ENCODE peak calls at places on chromosomes 16 and 17, in five cellular contexts. V is kidney, P is NCI-H1105, G is neural crest cell, D is NCI-H2081. L is an unnamed sample.

GRCh38 chr17:57834146-57834741 is 15.6 kb downstream of the MRPS23 start:
- DNase-seq in V (peak), G (no peak), P (peak), D (peak), L (no peak)

GRCh38 chr17:73420897-73421296 is 109.1 kb upstream of the CDC42EP4 start:
- DNase-seq in D (no peak), P (no peak), V (peak), G (no peak), L (no peak)

GRCh38 chr17:66593116-66593515 is 241.8 kb upstream of the CACNG5 start:
- DNase-seq in P (no peak), D (no peak), G (no peak), V (no peak), L (no peak)

GRCh38 chr17:63474174-63474913 is 2.5 kb upstream of the ACE start:
- DNase-seq in G (no peak), D (peak), V (no peak), P (no peak), L (peak)

GRCh38 chr17:80191720-80192265 is 22.0 kb downstream of the CARD14 start:
- DNase-seq in V (no peak), P (no peak), D (no peak), G (no peak), L (peak)

GRCh38 chr17:9241774-9242496 is 220.6 kb downstream of the NTN1 start:
- DNase-seq in D (no peak), G (no peak), P (no peak), V (no peak), L (no peak)

GRCh38 chr17:82603981-82604448 is 44.2 kb downstream of the WDR45B start:
- DNase-seq in D (no peak), V (peak), G (no peak), P (no peak), L (peak)

GRCh38 chr16:73064996-73065349 is 17.0 kb upstream of the ZFHX3 start:
- DNase-seq in G (no peak), P (no peak), V (peak), D (no peak), L (no peak)

GRCh38 chr17:82226170-82226808 is 2.6 kb upstream of the SLC16A3 start:
- DNase-seq in D (no peak), V (peak), P (no peak), G (no peak), L (no peak)

GRCh38 chr16:8866118-8866883 is 2.5 kb downstream of the CARHSP1 start:
- DNase-seq in P (peak), D (peak), G (peak), V (peak), L (peak)

GRCh38 chr16:84052071-84052622 is 9.6 kb upstream of the SLC38A8 start:
- DNase-seq in V (peak), G (no peak), P (no peak), D (no peak), L (no peak)

GRCh38 chr17:37478187-37478586 is 11.5 kb upstream of the DUSP14 start:
- DNase-seq in G (no peak), P (no peak), V (no peak), D (no peak), L (peak)

GRCh38 chr16:21088646-21089538 is 61.8 kb downstream of the DNAH3 start:
- DNase-seq in G (no peak), D (no peak), V (no peak), P (no peak), L (no peak)

GRCh38 chr17:67441052-67441738 is 64.1 kb downstream of the PITPNC1 start:
- DNase-seq in V (no peak), P (no peak), G (no peak), D (no peak), L (peak)

GRCh38 chr16:51109173-51109572 is 41.9 kb downstream of the SALL1 start:
- DNase-seq in V (no peak), P (no peak), D (no peak), G (no peak), L (no peak)

GRCh38 chr17:50672831-50673551 is 34.7 kb downstream of the ANKRD40 start:
- DNase-seq in V (peak), G (no peak), P (no peak), D (no peak), L (peak)

GRCh38 chr17:44083250-44083849 is 12.8 kb downstream of the G6PC3 start:
- DNase-seq in V (no peak), D (no peak), P (no peak), G (no peak), L (no peak)

GRCh38 chr17:8366231-8366630 is 10.3 kb downstream of the KRABD2 start:
- DNase-seq in D (no peak), P (no peak), G (no peak), V (no peak), L (no peak)

GRCh38 chr17:64240741-64241347 is 22.2 kb downstream of the TEX2 start:
- DNase-seq in V (peak), P (no peak), G (no peak), D (no peak), L (peak)

GRCh38 chr17:74427048-74427762 is 4.7 kb upstream of the GPRC5C start:
- DNase-seq in D (no peak), V (peak), P (no peak), G (no peak), L (no peak)

GRCh38 chr16:24482681-24483202 is 56.6 kb upstream of the RBBP6 start:
- DNase-seq in V (no peak), P (no peak), G (no peak), D (no peak), L (no peak)

GRCh38 chr17:63758428-63758827 is 15.0 kb downstream of the CCDC47 start:
- DNase-seq in D (no peak), V (no peak), P (no peak), G (no peak), L (no peak)

GRCh38 chr17:56739376-56739775 is 94.3 kb downstream of the C17orf67 start:
- DNase-seq in D (no peak), P (no peak), G (no peak), V (no peak), L (no peak)

L was measured in heart right ventricle.